ENCODE peak calls at places on chromosomes 11 and 22, in seven cellular contexts. H, V, P, B, S, K and X are unnamed samples.

GRCh38 chr22:50191041-50191740 is 5.5 kb downstream of the TRABD start:
- DNase-seq in B (peak; percentile 32), V (no peak), K (no peak), S (peak; percentile 92), P (no peak), H (peak; percentile 98), X (no peak)

GRCh38 chr11:36213050-36213840 is 76.0 kb downstream of the COMMD9 start:
- DNase-seq in H (no peak), P (peak; percentile 78), K (no peak), V (no peak), B (no peak), S (no peak), X (no peak)

GRCh38 chr11:2190670-2191471 is 19.3 kb upstream of the TH start:
- DNase-seq in K (no peak), B (no peak), S (no peak), P (peak; percentile 65), V (no peak), H (peak; percentile 60), X (no peak)

GRCh38 chr11:85685820-85686459 is at the start of gene CCDC89:
- DNase-seq in S (no peak), H (no peak), V (no peak), K (peak; percentile 61), P (peak; percentile 83), B (peak; percentile 97), X (peak; percentile 46)

GRCh38 chr11:128195057-128195751 is 392.2 kb downstream of the ETS1 start:
- DNase-seq in P (no peak), V (no peak), K (no peak), B (peak; percentile 59), H (peak; percentile 97), S (peak; percentile 92), X (no peak)

GRCh38 chr11:27611946-27612455 is 88.3 kb downstream of the BDNF start:
- DNase-seq in K (peak; percentile 16), V (no peak), H (no peak), S (no peak), P (no peak), B (no peak), X (no peak)

GRCh38 chr11:12573707-12574106 is 100.5 kb upstream of the TEAD1 start:
- DNase-seq in H (no peak), P (no peak), K (no peak), S (no peak), B (no peak), V (no peak), X (no peak)

GRCh38 chr22:30452861-30453260 is 19.0 kb downstream of the SEC14L3 start:
- DNase-seq in V (no peak), H (no peak), K (no peak), P (no peak), B (no peak), S (no peak), X (no peak)

GRCh38 chr11:60912851-60913550 is 957 bp upstream of the TMEM109 start:
- DNase-seq in K (no peak), S (no peak), P (no peak), B (no peak), H (no peak), V (no peak), X (no peak)

GRCh38 chr11:117823941-117824420 is 563 bp downstream of the FXYD2 start:
- DNase-seq in P (peak; percentile 29), V (peak; percentile 69), K (no peak), S (peak; percentile 78), B (peak; percentile 86), H (peak; percentile 46), X (no peak)

GRCh38 chr11:68020575-68020974 is 9.9 kb upstream of the NDUFS8 start:
- DNase-seq in B (peak; percentile 53), S (no peak), P (no peak), K (no peak), V (peak; percentile 86), H (no peak), X (peak; percentile 81)

GRCh38 chr11:19777032-19777341 is 64.3 kb downstream of the NAV2 start:
- DNase-seq in B (peak; percentile 19), V (peak; percentile 77), K (no peak), H (no peak), S (no peak), P (no peak), X (no peak)